ENCODE peak calls at places on chromosome 22, in five cellular contexts. U is H7; E is fibroblast of the aortic adventitia; I is cardiac fibroblast; C is activated CD4-positive, alpha-beta T cell treated with anti-CD3 and anti-CD28 coated beads, Interleukin-2, amount 50 U/mL, for 24 hours. A is an unnamed sample.

GRCh38 chr22:46237453-46238158 is 12.5 kb downstream of the CDPF1 start:
- DNase-seq in U (no peak), E (no peak), I (no peak), C (no peak), A (no peak)

GRCh38 chr22:27638329-27639179 is 163.0 kb downstream of the MN1 start:
- DNase-seq in U (peak), E (no peak), I (no peak), C (no peak), A (no peak)

GRCh38 chr22:37178350-37179125 is 9.5 kb downstream of the C1QTNF6 start:
- DNase-seq in U (peak), E (no peak), I (peak), C (no peak), A (no peak)

GRCh38 chr22:42396621-42397331 is 35.4 kb downstream of the NFAM1 start:
- DNase-seq in U (peak), E (no peak), I (no peak), C (no peak), A (no peak)

GRCh38 chr22:30578481-30578880 is 4.0 kb upstream of the GAL3ST1 start:
- DNase-seq in U (no peak), E (no peak), I (no peak), C (no peak), A (no peak)

GRCh38 chr22:30921108-30921507 is 47.5 kb downstream of the MORC2 start:
- DNase-seq in U (no peak), E (peak), I (no peak), C (no peak), A (no peak)

GRCh38 chr22:49938565-49939136 is 20.2 kb downstream of the CRELD2 start:
- DNase-seq in U (no peak), E (no peak), I (no peak), C (no peak), A (no peak)

GRCh38 chr22:39558254-39558727 is 12.3 kb upstream of the CACNA1I start:
- DNase-seq in U (peak), E (no peak), I (no peak), C (no peak), A (no peak)

GRCh38 chr22:27456696-27457503 is 344.7 kb downstream of the MN1 start:
- DNase-seq in U (no peak), E (peak), I (peak), C (no peak), A (no peak)

GRCh38 chr22:41146573-41146972 is 54.2 kb downstream of the EP300 start:
- DNase-seq in U (no peak), E (peak), I (peak), C (no peak), A (no peak)

GRCh38 chr22:30444632-30445437 is 19.3 kb downstream of the MTFP1 start:
- DNase-seq in U (peak), E (peak), I (peak), C (peak), A (no peak)

GRCh38 chr22:19132693-19133400 is 1.7 kb downstream of the TSSK2 start:
- DNase-seq in U (no peak), E (no peak), I (no peak), C (no peak), A (no peak)

GRCh38 chr22:40426671-40427070 is 56.3 kb downstream of the SGSM3 start:
- DNase-seq in U (no peak), E (peak), I (no peak), C (no peak), A (no peak)

GRCh38 chr22:46267431-46268279 is at the start of gene TTC38:
- DNase-seq in U (peak), E (peak), I (peak), C (no peak), A (no peak)

GRCh38 chr22:42819412-42820069 is 37.5 kb downstream of the ARFGAP3 start:
- DNase-seq in U (no peak), E (no peak), I (no peak), C (no peak), A (no peak)

GRCh38 chr22:43313497-43314474 is 29.4 kb downstream of the SCUBE1 start:
- DNase-seq in U (no peak), E (peak), I (no peak), C (no peak), A (no peak)

GRCh38 chr22:32877196-32877595 is 75.7 kb downstream of the TIMP3 start:
- DNase-seq in U (no peak), E (no peak), I (no peak), C (no peak), A (no peak)

GRCh38 chr22:27581688-27582087 is 219.9 kb downstream of the MN1 start:
- DNase-seq in U (no peak), E (peak), I (peak), C (no peak), A (no peak)

GRCh38 chr22:49746065-49746464 is 81.6 kb downstream of the BRD1 start:
- DNase-seq in U (no peak), E (no peak), I (no peak), C (no peak), A (no peak)

GRCh38 chr22:17692841-17693240 is 54.3 kb downstream of the BCL2L13 start:
- DNase-seq in U (no peak), E (no peak), I (no peak), C (no peak), A (no peak)

GRCh38 chr22:44091021-44091721 is 67.1 kb downstream of the PARVB start:
- DNase-seq in U (peak), E (peak), I (peak), C (peak), A (no peak)

GRCh38 chr22:31857247-31857646 is 87.1 kb upstream of the YWHAH start:
- DNase-seq in U (peak), E (no peak), I (no peak), C (no peak), A (no peak)

GRCh38 chr22:24760708-24761306 is 13.7 kb downstream of the PIWIL3 start:
- DNase-seq in U (no peak), E (no peak), I (peak), C (no peak), A (no peak)

GRCh38 chr22:17272511-17272991 is 53.3 kb upstream of the ADA2 start:
- DNase-seq in U (peak), E (no peak), I (no peak), C (no peak), A (no peak)

GRCh38 chr22:28594076-28594783 is 85.4 kb downstream of the TTC28 start:
- DNase-seq in U (no peak), E (no peak), I (no peak), C (no peak), A (no peak)

GRCh38 chr22:46116491-46116958 is 33.8 kb upstream of the PPARA start:
- DNase-seq in U (peak), E (peak), I (peak), C (peak), A (peak)

GRCh38 chr22:17403906-17404305 is 34.6 kb downstream of the CECR2 start:
- DNase-seq in U (no peak), E (no peak), I (peak), C (no peak), A (no peak)